ENCODE peak calls at places on chromosomes 16 and 17, in five cellular contexts. D, M, Q, A and Z are unnamed samples.

GRCh38 chr17:56868716-56869115 is 34.8 kb downstream of the DGKE start:
- DNase-seq in D (no peak), M (no peak), Q (no peak), A (no peak), Z (no peak)

GRCh38 chr16:66052745-66053144 is 313.7 kb upstream of the CDH5 start:
- DNase-seq in D (no peak), M (no peak), Q (no peak), A (no peak), Z (no peak)

GRCh38 chr17:71496552-71496951 is 624.3 kb upstream of the SOX9 start:
- DNase-seq in D (no peak), M (no peak), Q (no peak), A (no peak), Z (no peak)

GRCh38 chr16:13331918-13332317 is 430.5 kb downstream of the SHISA9 start:
- DNase-seq in D (no peak), M (no peak), Q (no peak), A (no peak), Z (no peak)

GRCh38 chr17:58615768-58616659 is 75.8 kb downstream of the TEX14 start:
- DNase-seq in D (no peak), M (no peak), Q (no peak), A (no peak), Z (no peak)

GRCh38 chr17:62052765-62053338 is 12.2 kb downstream of the MED13 start:
- DNase-seq in D (no peak), M (no peak), Q (no peak), A (no peak), Z (no peak)

GRCh38 chr16:49801290-49801689 is 54.6 kb downstream of the ZNF423 start:
- DNase-seq in D (no peak), M (no peak), Q (no peak), A (no peak), Z (no peak)

GRCh38 chr17:2809337-2809736 is 13.1 kb downstream of the RAP1GAP2 start:
- DNase-seq in D (no peak), M (no peak), Q (no peak), A (no peak), Z (no peak)

GRCh38 chr17:82640046-82640445 is 8.2 kb downstream of the WDR45B start:
- DNase-seq in D (no peak), M (no peak), Q (no peak), A (no peak), Z (no peak)

GRCh38 chr16:17271687-17272086 is 199.1 kb downstream of the XYLT1 start:
- DNase-seq in D (no peak), M (no peak), Q (no peak), A (peak), Z (peak)

GRCh38 chr16:17171250-17172143 is 299.3 kb downstream of the XYLT1 start:
- DNase-seq in D (no peak), M (no peak), Q (no peak), A (peak), Z (peak)

GRCh38 chr17:77371888-77372443 is 231.2 kb downstream of the SEC14L1 start:
- DNase-seq in D (peak), M (no peak), Q (no peak), A (no peak), Z (no peak)

GRCh38 chr17:77371117-77371887 is 230.5 kb downstream of the SEC14L1 start:
- DNase-seq in D (no peak), M (no peak), Q (no peak), A (peak), Z (no peak)

GRCh38 chr17:77374170-77374936 is 233.6 kb downstream of the SEC14L1 start:
- DNase-seq in D (peak), M (peak), Q (peak), A (peak), Z (peak)

GRCh38 chr17:77373298-77374169 is 232.8 kb downstream of the SEC14L1 start:
- DNase-seq in D (peak), M (peak), Q (peak), A (peak), Z (peak)

GRCh38 chr17:77372444-77373297 is 231.9 kb downstream of the SEC14L1 start:
- DNase-seq in D (peak), M (peak), Q (peak), A (peak), Z (peak)
- TF ChIP-seq CTCF in D (peak), M (no peak), Q (no peak), A (no peak), Z (no peak)

GRCh38 chr17:1206016-1206787 is 26.4 kb upstream of the ABR start:
- DNase-seq in D (no peak), M (no peak), Q (no peak), A (no peak), Z (no peak)

GRCh38 chr17:1200440-1200839 is 20.7 kb upstream of the ABR start:
- DNase-seq in D (no peak), M (no peak), Q (no peak), A (no peak), Z (no peak)

GRCh38 chr17:1203111-1203966 is 23.6 kb upstream of the ABR start:
- DNase-seq in D (peak), M (peak), Q (peak), A (peak), Z (peak)

GRCh38 chr17:1201132-1201702 is 21.4 kb upstream of the ABR start:
- DNase-seq in D (no peak), M (no peak), Q (no peak), A (no peak), Z (no peak)

DNA sequence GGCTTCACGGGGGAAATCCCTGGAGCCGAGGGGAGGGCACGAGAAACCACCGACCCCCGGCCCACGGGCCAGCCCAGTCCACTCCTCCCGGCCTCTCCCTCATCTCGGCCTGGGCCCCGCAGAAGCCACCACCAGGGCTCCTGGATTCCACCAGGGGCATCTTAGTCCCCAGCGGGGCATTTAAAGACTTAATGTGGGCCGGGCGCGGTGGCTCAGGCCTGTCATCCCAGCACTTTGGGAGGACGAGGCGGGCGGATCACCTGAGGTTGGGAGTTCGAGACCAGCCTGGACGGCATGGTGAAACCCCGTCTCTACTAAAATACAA is 24.1 kb upstream of the ABR start:
- DNase-seq in D (no peak), M (no peak), Q (no peak), A (no peak), Z (no peak)
- H3K27ac ChIP-seq in D (no peak), M (peak), Q (no peak), A (peak), Z (no peak)

GRCh38 chr16:57802635-57803412 is 533 bp upstream of the KIFC3 start:
- DNase-seq in D (peak), M (no peak), Q (peak), A (peak), Z (peak)

GRCh38 chr16:57801856-57802634 is at the start of gene KIFC3:
- DNase-seq in D (peak), M (peak), Q (peak), A (peak), Z (peak)

GRCh38 chr16:57800213-57801097 is 1.8 kb downstream of the KIFC3 start:
- DNase-seq in D (no peak), M (no peak), Q (no peak), A (peak), Z (no peak)

GRCh38 chr16:57799619-57800212 is 2.6 kb downstream of the KIFC3 start:
- DNase-seq in D (no peak), M (peak), Q (no peak), A (no peak), Z (peak)

DNA sequence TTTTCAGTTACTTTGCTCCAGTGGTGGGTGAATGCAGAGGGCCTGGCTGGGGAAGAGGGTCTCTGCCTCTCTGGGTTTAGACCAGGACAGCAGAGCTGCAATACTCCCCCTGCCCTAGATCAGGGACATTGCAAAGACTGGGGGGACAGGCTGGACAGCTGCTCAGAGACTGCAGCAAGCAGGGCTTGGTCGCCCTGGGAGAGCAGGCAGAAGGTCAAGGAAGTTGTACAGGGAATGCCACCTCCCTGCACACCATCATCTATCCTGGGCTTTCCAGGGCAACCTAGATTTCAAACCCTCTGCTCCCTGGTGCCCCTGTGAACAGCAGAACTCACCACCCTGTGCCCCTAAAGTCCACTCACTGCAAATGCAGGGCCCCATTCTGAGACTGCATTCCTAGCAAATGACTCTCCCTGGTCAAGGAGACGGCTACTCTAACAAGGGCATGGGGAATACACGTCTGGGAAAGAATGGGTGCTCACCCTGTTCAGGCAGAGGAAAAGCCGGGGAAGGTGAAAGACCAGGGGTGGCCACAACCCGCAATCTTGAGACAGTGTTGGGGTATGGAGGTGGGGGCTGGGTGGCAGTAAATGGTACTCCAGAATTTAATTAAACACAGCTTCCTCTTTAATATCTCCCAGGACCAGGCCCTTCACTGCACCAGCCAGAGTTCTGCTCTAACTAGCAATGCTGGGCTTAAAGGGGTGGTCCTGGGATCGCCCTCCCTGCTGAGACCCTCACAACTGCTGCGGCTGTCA is 1.0 kb downstream of the KIFC3 start:
- DNase-seq in D (peak), M (no peak), Q (no peak), A (no peak), Z (peak)
- TF ChIP-seq CTCF in D (peak), M (no peak), Q (peak), A (no peak), Z (no peak)

GRCh38 chr17:39794249-39794970 is 56.7 kb downstream of the GRB7 start:
- DNase-seq in D (no peak), M (no peak), Q (no peak), A (peak), Z (no peak)

GRCh38 chr17:39793473-39793872 is 55.7 kb downstream of the GRB7 start:
- DNase-seq in D (no peak), M (no peak), Q (no peak), A (no peak), Z (no peak)

GRCh38 chr17:39792523-39793221 is 54.9 kb downstream of the GRB7 start:
- DNase-seq in D (no peak), M (no peak), Q (no peak), A (no peak), Z (no peak)

GRCh38 chr17:39787743-39788484 is 50.2 kb downstream of the GRB7 start:
- DNase-seq in D (no peak), M (no peak), Q (no peak), A (no peak), Z (no peak)

DNA sequence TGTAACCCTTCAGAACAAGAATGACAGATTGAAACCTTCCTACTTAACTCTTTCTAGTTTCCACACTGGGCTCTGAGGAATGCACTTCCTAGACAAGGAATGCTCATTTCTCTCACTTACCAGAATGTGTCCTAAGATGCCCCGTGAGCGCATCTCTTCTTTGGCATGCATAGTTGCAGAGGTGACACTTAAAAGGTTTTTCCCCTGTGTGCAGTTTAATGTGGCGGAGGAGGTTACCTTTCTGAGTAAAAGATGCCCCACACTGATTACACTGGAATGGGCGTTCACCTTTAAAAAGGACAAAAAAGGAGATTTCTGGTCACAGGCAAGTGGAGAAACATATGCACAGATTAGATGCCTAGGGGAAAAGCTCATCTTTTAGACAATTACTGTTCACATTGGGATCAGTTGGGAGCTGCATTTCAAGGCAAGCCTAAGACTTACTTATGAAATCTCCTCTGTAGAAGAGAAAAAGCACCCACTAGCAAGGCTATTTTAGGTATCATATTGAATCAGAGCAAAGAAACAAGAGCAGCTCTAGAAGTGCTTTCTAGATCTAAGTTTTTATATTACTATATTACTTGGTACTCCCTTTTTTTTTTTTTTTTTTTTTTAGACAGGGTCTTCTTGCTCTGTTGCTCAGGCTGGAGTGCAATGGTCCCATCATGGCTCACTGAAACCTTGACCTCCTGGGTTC is 53.7 kb downstream of the GRB7 start:
- DNase-seq in D (peak), M (no peak), Q (no peak), A (no peak), Z (no peak)
- H3K27ac ChIP-seq in D (no peak), M (no peak), Q (no peak), A (no peak), Z (no peak)

DNA sequence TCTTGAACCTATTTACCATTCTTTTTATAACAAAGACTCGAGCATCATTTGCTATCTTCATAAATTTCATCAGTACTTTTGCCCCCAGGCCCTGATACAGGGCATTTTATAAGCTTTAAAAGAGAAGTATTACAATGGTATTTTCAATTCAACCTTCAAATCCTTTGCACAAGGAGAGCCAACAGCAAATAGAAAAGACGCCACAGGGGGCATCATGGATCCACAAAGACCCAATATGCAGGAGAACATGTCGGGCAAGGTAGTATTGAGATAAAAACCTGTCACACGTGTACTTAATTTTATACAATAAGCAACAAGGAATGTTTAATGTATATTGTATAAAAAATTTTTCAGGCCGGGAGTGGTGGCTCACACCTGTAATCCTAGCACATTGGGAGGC is 10.2 kb downstream of the MAP3K14 start:
- DNase-seq in D (no peak), M (no peak), Q (no peak), A (no peak), Z (no peak)
- TF ChIP-seq CTCF in D (peak), M (peak), Q (peak), A (no peak), Z (no peak)

GRCh38 chr17:73348824-73349095 is 37.0 kb upstream of the CDC42EP4 start:
- DNase-seq in D (no peak), M (no peak), Q (no peak), A (no peak), Z (no peak)

GRCh38 chr17:73349647-73350046 is 37.8 kb upstream of the CDC42EP4 start:
- DNase-seq in D (no peak), M (no peak), Q (no peak), A (no peak), Z (no peak)

GRCh38 chr17:73350864-73351263 is 39.1 kb upstream of the CDC42EP4 start:
- DNase-seq in D (no peak), M (no peak), Q (no peak), A (no peak), Z (no peak)

GRCh38 chr17:73348018-73348823 is 36.4 kb upstream of the CDC42EP4 start:
- DNase-seq in D (no peak), M (no peak), Q (peak), A (no peak), Z (no peak)

GRCh38 chr17:73349138-73349537 is 37.3 kb upstream of the CDC42EP4 start:
- DNase-seq in D (peak), M (no peak), Q (no peak), A (no peak), Z (peak)
- H3K27ac ChIP-seq in D (peak), M (no peak), Q (no peak), A (peak), Z (peak)

GRCh38 chr17:17503566-17504130 is 7.5 kb upstream of the RASD1 start:
- DNase-seq in D (no peak), M (no peak), Q (no peak), A (no peak), Z (no peak)

GRCh38 chr17:17499402-17500145 is 3.4 kb upstream of the RASD1 start:
- DNase-seq in D (no peak), M (no peak), Q (no peak), A (no peak), Z (no peak)

GRCh38 chr17:17502741-17503565 is 6.8 kb upstream of the RASD1 start:
- DNase-seq in D (no peak), M (no peak), Q (no peak), A (no peak), Z (no peak)

GRCh38 chr17:17498606-17499301 is 2.6 kb upstream of the RASD1 start:
- DNase-seq in D (no peak), M (no peak), Q (no peak), A (no peak), Z (no peak)

GRCh38 chr17:17500999-17501605 is 4.9 kb upstream of the RASD1 start:
- DNase-seq in D (peak), M (no peak), Q (peak), A (no peak), Z (peak)
- TF ChIP-seq CTCF in D (peak), M (no peak), Q (peak), A (no peak), Z (peak)